ENCODE peak calls at places on chromosomes 2 and 18, in eight cellular contexts. J, C, U, D, Y, V, L and N are unnamed samples.
A peak's percentile ranks its signal among the peaks of the same experiment; 100 is the strongest.

GRCh38 chr2:105781274-105781673 is 36.6 kb downstream of the NCK2 start:
- DNase-seq in J (no peak), C (no peak), U (peak; percentile 55), D (no peak), Y (no peak), V (no peak), L (no peak), N (peak; percentile 28)

GRCh38 chr2:228105526-228106250 is 75.8 kb downstream of the SPHKAP start:
- DNase-seq in J (no peak), C (no peak), U (no peak), D (no peak), Y (no peak), V (no peak), L (no peak), N (no peak)

GRCh38 chr18:10252494-10252893 is 201.9 kb upstream of the APCDD1 start:
- DNase-seq in J (no peak), C (no peak), U (no peak), D (no peak), Y (no peak), V (no peak), L (no peak), N (no peak)

GRCh38 chr18:72375628-72376027 is 168.5 kb downstream of the CBLN2 start:
- DNase-seq in J (no peak), C (no peak), U (no peak), D (no peak), Y (peak; percentile 28), V (no peak), L (no peak), N (no peak)

GRCh38 chr2:236143811-236144210 is 24.4 kb downstream of the GBX2 start:
- DNase-seq in J (no peak), C (no peak), U (no peak), D (no peak), Y (no peak), V (no peak), L (no peak), N (no peak)

GRCh38 chr2:1707771-1708351 is 36.5 kb downstream of the PXDN start:
- DNase-seq in J (no peak), C (no peak), U (peak; percentile 75), D (peak; percentile 92), Y (peak; percentile 90), V (peak; percentile 85), L (peak; percentile 55), N (peak; percentile 38)

GRCh38 chr2:41847744-41848441 is 199.9 kb upstream of the PKDCC start:
- DNase-seq in J (peak; percentile 70), C (no peak), U (no peak), D (no peak), Y (peak; percentile 42), V (no peak), L (no peak), N (peak; percentile 65)

GRCh38 chr2:107936427-107937359 is 49.6 kb upstream of the SLC5A7 start:
- DNase-seq in J (no peak), C (no peak), U (peak; percentile 47), D (no peak), Y (no peak), V (no peak), L (no peak), N (no peak)

GRCh38 chr18:70985948-70986347 is 697.1 kb downstream of the SOCS6 start:
- DNase-seq in J (no peak), C (no peak), U (no peak), D (no peak), Y (no peak), V (no peak), L (no peak), N (no peak)

GRCh38 chr2:208036357-208036756 is 11.0 kb upstream of the PLEKHM3 start:
- DNase-seq in J (no peak), C (no peak), U (no peak), D (no peak), Y (peak; percentile 40), V (no peak), L (no peak), N (no peak)

GRCh38 chr2:169716229-169716886 is 17.3 kb upstream of the KLHL23 start:
- DNase-seq in J (peak; percentile 59), C (no peak), U (no peak), D (peak; percentile 26), Y (peak; percentile 83), V (no peak), L (peak; percentile 52), N (no peak)

DNA sequence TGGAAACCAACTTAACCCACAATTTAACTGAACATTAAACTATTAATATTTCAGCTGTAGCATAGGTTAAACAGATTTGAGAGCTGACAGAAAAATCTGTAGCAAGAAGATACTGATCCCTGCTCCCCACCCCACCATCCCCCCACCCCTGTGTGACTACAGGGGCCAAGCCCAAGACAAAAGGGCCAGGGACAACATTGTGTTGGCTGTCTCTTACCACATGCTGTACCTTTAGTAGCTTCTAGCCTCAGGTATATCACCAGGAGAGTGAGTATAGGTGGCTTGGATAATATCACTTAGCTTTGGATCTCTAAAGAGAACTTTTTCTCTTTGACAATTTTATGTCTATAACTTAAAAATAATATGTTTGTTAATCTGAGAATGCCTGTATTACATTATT is 140.7 kb downstream of the AGPS start:
- DNase-seq in J (no peak), C (no peak), U (no peak), D (no peak), Y (no peak), V (no peak), L (no peak), N (no peak)
- TF ChIP-seq POLR2A in J (no peak), C (no peak), U (no peak), D (no peak), Y (no peak), V (no peak), L (no peak), N (no peak)

GRCh38 chr2:198659471-198659870 is 798.3 kb downstream of the SATB2 start:
- DNase-seq in J (no peak), C (no peak), U (no peak), D (no peak), Y (no peak), V (no peak), L (no peak), N (no peak)

GRCh38 chr2:198656869-198657268 is 800.9 kb downstream of the SATB2 start:
- DNase-seq in J (no peak), C (no peak), U (no peak), D (no peak), Y (no peak), V (no peak), L (no peak), N (no peak)

GRCh38 chr2:198660491-198660890 is 797.2 kb downstream of the SATB2 start:
- DNase-seq in J (no peak), C (no peak), U (no peak), D (no peak), Y (peak; percentile 35), V (no peak), L (no peak), N (no peak)

GRCh38 chr2:198662916-198663315 is 794.8 kb downstream of the SATB2 start:
- DNase-seq in J (no peak), C (no peak), U (no peak), D (no peak), Y (no peak), V (no peak), L (no peak), N (no peak)

DNA sequence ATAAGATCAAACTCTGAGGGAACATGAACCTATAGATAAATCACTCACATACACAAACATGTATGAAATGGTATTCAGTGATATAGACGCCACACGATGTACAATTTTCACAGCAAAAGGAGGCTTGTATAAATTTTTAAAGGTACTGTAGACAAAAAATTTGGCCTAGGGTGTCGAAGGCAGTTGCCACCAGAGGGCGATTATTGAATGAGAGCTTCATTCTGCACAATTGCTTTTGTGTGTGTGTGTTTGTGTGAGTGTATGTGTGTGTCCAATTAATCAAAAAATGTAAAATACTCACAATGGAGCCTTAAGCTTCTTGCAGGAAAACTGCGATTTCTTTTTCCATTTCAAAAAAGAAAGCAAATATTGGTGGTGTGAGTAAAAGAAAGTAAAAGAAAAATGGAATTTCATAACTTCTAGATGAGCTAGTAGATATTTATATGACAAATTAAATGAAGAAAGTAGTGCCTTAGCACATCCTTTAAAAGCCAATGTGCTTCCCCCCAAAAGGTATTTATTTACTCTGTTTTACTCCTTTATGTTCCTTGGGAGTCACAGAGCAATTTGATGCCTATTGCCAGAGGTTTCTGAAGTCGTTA is 800.1 kb downstream of the SATB2 start:
- DNase-seq in J (no peak), C (no peak), U (peak; percentile 37), D (peak; percentile 3), Y (peak; percentile 29), V (no peak), L (peak; percentile 36), N (no peak)
- TF ChIP-seq CTCF in J (peak; percentile 22), C (peak; percentile 43), U (peak; percentile 45), D (no peak), Y (peak; percentile 47), V (peak; percentile 9), L (peak; percentile 47), N (peak; percentile 17)

DNA sequence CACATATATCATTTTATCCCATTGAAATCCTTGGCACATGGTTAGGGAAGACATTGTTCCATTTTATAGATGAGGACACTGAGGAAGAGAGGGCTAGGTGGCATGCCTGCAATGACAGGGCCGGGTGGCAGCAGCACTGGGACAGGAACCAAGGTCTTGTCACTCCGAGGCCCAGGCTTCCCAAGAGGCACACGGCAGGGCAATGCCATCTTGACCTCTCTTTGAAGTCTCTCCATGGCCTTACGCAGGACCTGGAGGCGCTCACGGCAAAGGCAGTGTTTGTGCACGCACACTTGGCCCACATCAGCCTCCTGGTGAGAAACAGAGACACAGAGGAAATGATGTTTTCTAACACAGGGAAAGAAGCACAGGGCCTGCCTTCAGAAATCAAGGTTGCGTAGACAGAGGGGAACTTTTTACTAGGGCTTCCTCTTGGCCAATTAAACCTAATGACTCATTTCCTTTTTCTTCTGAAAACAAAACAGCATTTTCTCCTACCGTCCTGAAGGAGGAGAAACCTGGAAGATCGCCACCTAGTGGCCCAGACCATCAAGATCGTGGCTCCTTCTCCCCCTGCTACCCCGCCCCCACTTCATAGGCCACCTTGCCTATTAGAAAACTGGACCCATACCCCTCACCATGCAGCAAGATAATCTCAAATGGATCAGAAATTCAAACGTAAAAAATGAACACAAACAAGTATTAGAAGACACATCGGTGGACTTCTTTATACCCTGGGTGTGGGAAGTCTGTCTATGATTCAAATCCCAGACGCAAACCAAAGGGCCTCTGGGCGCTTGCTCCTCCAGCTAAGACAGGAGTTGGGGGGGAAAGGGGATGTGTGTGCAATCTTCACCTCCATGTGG is 74.6 kb upstream of the SP3 start:
- DNase-seq in J (peak; percentile 89), C (peak; percentile 62), U (peak; percentile 97), D (peak; percentile 97), Y (peak; percentile 97), V (peak; percentile 89), L (peak; percentile 90), N (peak; percentile 86)
- TF ChIP-seq POLR2A in J (no peak), C (no peak), U (no peak), D (no peak), Y (no peak), V (no peak), L (no peak), N (no peak)

GRCh38 chr2:33484042-33484621 is 7.7 kb downstream of the RASGRP3 start:
- DNase-seq in J (no peak), C (no peak), U (no peak), D (no peak), Y (peak; percentile 32), V (no peak), L (no peak), N (no peak)
- TF ChIP-seq CTCF in J (no peak), C (no peak), U (no peak), D (no peak), Y (no peak), V (no peak), L (no peak), N (no peak)

GRCh38 chr2:233193738-233194137 is 57.7 kb upstream of the ATG16L1 start:
- DNase-seq in J (no peak), C (no peak), U (no peak), D (no peak), Y (no peak), V (no peak), L (no peak), N (no peak)
- TF ChIP-seq POLR2A in J (no peak), C (no peak), U (no peak), D (no peak), Y (no peak), V (no peak), L (no peak), N (no peak)